ENCODE peak calls at places on chromosomes 13 and 19, in eight cellular contexts. D, Z, R, K, F, V, U and S are unnamed samples.

GRCh38 chr19:42121666-42122069 is 10.6 kb downstream of the POU2F2 start:
- DNase-seq in D (no peak), Z (peak; percentile 82), R (no peak), K (peak; percentile 71), F (peak; percentile 90), V (no peak), U (peak; percentile 78), S (peak; percentile 48)

GRCh38 chr13:113927661-113928581 is 46.0 kb downstream of the C13orf46 start:
- DNase-seq in D (no peak), Z (no peak), R (no peak), K (no peak), F (no peak), V (no peak), U (peak; percentile 99), S (no peak)

GRCh38 chr19:9586764-9587163 is 2.5 kb upstream of the ZNF121 start:
- DNase-seq in D (peak; percentile 79), Z (peak; percentile 45), R (no peak), K (peak; percentile 22), F (peak; percentile 72), V (peak; percentile 57), U (peak; percentile 74), S (no peak)

GRCh38 chr19:13122980-13123957 is 5.2 kb downstream of the NACC1 start:
- DNase-seq in D (no peak), Z (no peak), R (no peak), K (no peak), F (no peak), V (no peak), U (no peak), S (no peak)

GRCh38 chr13:99661791-99662190 is 160.5 kb downstream of the TM9SF2 start:
- DNase-seq in D (no peak), Z (no peak), R (no peak), K (no peak), F (no peak), V (no peak), U (no peak), S (no peak)

GRCh38 chr13:102825921-102826706 is 19.7 kb upstream of the ERCC5 start:
- DNase-seq in D (no peak), Z (no peak), R (no peak), K (no peak), F (no peak), V (no peak), U (peak; percentile 96), S (no peak)

GRCh38 chr13:34901577-34901976 is 40.5 kb upstream of the NBEA start:
- DNase-seq in D (no peak), Z (no peak), R (no peak), K (no peak), F (no peak), V (no peak), U (no peak), S (no peak)

GRCh38 chr13:105050696-105051095 is 1484.8 kb downstream of the EFNB2 start:
- DNase-seq in D (no peak), Z (no peak), R (no peak), K (no peak), F (no peak), V (no peak), U (no peak), S (no peak)